ENCODE peak calls at places on chromosomes 12 and 14, in six cellular contexts. O, P, N, S, G and D are unnamed samples.

GRCh38 chr14:34012978-34013713 is 62.3 kb upstream of the EGLN3 start:
- DNase-seq in S (no peak), O (no peak), N (no peak), P (no peak), G (no peak), D (no peak)

GRCh38 chr12:84964048-84964447 is 51.4 kb upstream of the SLC6A15 start:
- DNase-seq in G (no peak), P (no peak), N (no peak), O (no peak), S (no peak), D (no peak)

GRCh38 chr14:74429221-74429691 is 3.2 kb upstream of the SYNDIG1L start:
- DNase-seq in P (no peak), N (no peak), O (no peak), G (no peak), S (no peak), D (no peak)

GRCh38 chr12:51895378-51896135 is 7.7 kb downstream of the ANKRD33 start:
- DNase-seq in O (no peak), G (no peak), N (no peak), P (no peak), S (no peak), D (no peak)

GRCh38 chr12:9781360-9781759 is 20.7 kb upstream of the CD69 start:
- DNase-seq in N (no peak), P (no peak), G (no peak), S (no peak), O (no peak), D (no peak)

GRCh38 chr14:64279719-64280668 is 14.2 kb downstream of the ESR2 start:
- DNase-seq in N (no peak), P (no peak), O (no peak), S (no peak), G (no peak), D (no peak)

GRCh38 chr12:63826002-63826585 is 18.4 kb upstream of the SRGAP1 start:
- DNase-seq in O (peak), N (peak), G (no peak), P (no peak), S (no peak), D (no peak)

GRCh38 chr12:8648598-8649205 is 13.9 kb downstream of the MFAP5 start:
- DNase-seq in S (no peak), O (no peak), N (peak), P (no peak), G (no peak), D (no peak)

GRCh38 chr14:77040309-77040994 is 11.9 kb upstream of the IRF2BPL start:
- DNase-seq in N (peak), P (peak), O (peak), S (peak), G (peak), D (peak)

GRCh38 chr12:57296291-57296690 is 45.3 kb upstream of the STAC3 start:
- DNase-seq in O (no peak), S (no peak), P (no peak), N (no peak), G (no peak), D (no peak)

GRCh38 chr12:179131-179884 is 34.6 kb downstream of the SLC6A12 start:
- DNase-seq in G (no peak), N (no peak), O (no peak), P (no peak), S (no peak), D (no peak)

GRCh38 chr12:82912406-82912805 is 225.7 kb downstream of the TMTC2 start:
- DNase-seq in O (no peak), S (no peak), N (no peak), P (no peak), G (no peak), D (no peak)

GRCh38 chr12:106585862-106586534 is 3.2 kb downstream of the RFX4 start:
- DNase-seq in S (no peak), N (no peak), G (no peak), O (no peak), P (no peak), D (no peak)

GRCh38 chr14:55125403-55125802 is 3.6 kb upstream of the LGALS3 start:
- DNase-seq in S (no peak), P (no peak), N (no peak), G (no peak), O (no peak), D (no peak)

GRCh38 chr12:6697584-6698351 is 2.8 kb downstream of the PIANP start:
- DNase-seq in O (peak), P (no peak), G (no peak), N (peak), S (no peak), D (no peak)

GRCh38 chr14:95274283-95274682 is 45.4 kb downstream of the CLMN start:
- DNase-seq in P (no peak), N (no peak), G (no peak), O (no peak), S (no peak), D (no peak)

GRCh38 chr12:120562906-120563305 is 18.3 kb downstream of the POP5 start:
- DNase-seq in G (no peak), N (no peak), O (no peak), S (no peak), P (no peak), D (no peak)

GRCh38 chr12:68641138-68641537 is 30.4 kb downstream of the RAP1B start:
- DNase-seq in P (no peak), S (peak), G (no peak), N (peak), O (no peak), D (no peak)

GRCh38 chr12:95303476-95303875 is 85.9 kb downstream of the VEZT start:
- DNase-seq in O (no peak), S (no peak), N (no peak), P (no peak), G (no peak), D (no peak)

GRCh38 chr12:131720921-131721320 is 10.0 kb downstream of the SFSWAP start:
- DNase-seq in O (no peak), G (no peak), P (no peak), N (no peak), S (no peak), D (no peak)

GRCh38 chr12:55019784-55020183 is at the start of gene NEUROD4:
- DNase-seq in P (peak), O (no peak), S (peak), N (no peak), G (no peak), D (no peak)

GRCh38 chr14:58390830-58391229 is 4.9 kb upstream of the TOMM20L start:
- DNase-seq in O (no peak), S (no peak), P (no peak), N (no peak), G (no peak), D (no peak)

GRCh38 chr12:7012024-7012607 is 6.2 kb downstream of the LPCAT3 start:
- DNase-seq in G (no peak), S (no peak), P (no peak), N (no peak), O (no peak), D (no peak)

GRCh38 chr12:14618990-14619389 is 51.3 kb upstream of the PLBD1 start:
- DNase-seq in O (peak), N (peak), S (no peak), G (no peak), P (no peak), D (no peak)

GRCh38 chr12:118714051-118714460 is 267.3 kb upstream of the SRRM4 start:
- DNase-seq in O (peak), P (no peak), N (peak), S (no peak), G (no peak), D (no peak)

GRCh38 chr14:76472199-76472723 is 96.3 kb downstream of the ESRRB start:
- DNase-seq in S (no peak), O (no peak), N (no peak), G (no peak), P (no peak), D (no peak)

GRCh38 chr12:53051881-53052412 is 2.1 kb downstream of the TNS2 start:
- DNase-seq in O (no peak), G (no peak), N (no peak), S (no peak), P (no peak), D (no peak)

GRCh38 chr12:68352067-68352466 is 19.9 kb upstream of the MDM1 start:
- DNase-seq in O (no peak), N (no peak), S (no peak), P (no peak), G (no peak), D (no peak)

GRCh38 chr14:59425322-59425945 is 39.7 kb downstream of the GPR135 start:
- DNase-seq in O (no peak), P (no peak), N (no peak), S (no peak), G (no peak), D (no peak)

GRCh38 chr14:36513451-36514277 is 6.4 kb downstream of the NKX2-1 start:
- DNase-seq in O (no peak), N (no peak), P (no peak), G (no peak), S (no peak), D (no peak)

GRCh38 chr12:78698747-78699146 is 165.8 kb upstream of the SYT1 start:
- DNase-seq in O (peak), S (no peak), N (no peak), P (no peak), G (no peak), D (no peak)

DNA sequence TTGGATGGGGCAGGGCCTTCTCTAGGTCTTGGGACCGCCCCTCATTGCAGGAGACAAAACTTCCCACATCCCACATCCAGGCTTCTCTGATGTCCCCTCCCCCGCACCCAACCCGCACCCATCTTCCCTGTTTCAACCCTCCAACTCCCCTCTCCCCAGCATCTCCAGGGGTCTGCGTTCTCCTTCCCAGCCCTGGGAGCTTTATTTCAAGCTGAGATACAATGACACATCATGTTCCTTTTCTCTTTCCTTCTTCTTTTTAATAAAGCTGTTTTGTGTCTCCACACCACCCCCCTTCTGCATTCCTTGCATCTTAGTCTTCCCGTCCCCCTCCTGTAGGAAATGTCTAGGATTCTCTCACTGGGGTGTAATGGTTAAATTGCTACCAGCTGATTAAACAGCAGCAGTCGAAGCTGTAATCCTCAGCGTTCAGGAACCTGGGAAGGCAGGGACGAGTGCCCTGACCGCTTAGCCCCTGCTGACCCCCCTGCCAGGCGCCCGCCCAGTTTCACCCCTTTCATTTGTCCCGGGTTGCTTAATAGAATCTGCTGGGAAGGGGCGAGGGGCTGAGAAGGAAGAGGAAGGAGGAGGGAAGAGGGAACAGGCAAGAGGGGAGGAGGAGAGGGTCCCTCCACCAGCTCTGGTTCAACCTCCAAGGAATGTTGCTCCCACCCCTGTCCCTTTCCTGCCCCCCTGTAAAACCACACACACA is 104.4 kb upstream of the MED13L start:
- DNase-seq in S (no peak), N (no peak), O (peak), P (no peak), G (no peak), D (no peak)
- H3K27ac ChIP-seq in S (no peak), N (no peak), O (peak), P (no peak), G (no peak), D (no peak)

GRCh38 chr12:109723311-109723791 is 9.7 kb downstream of the FAM222A start:
- DNase-seq in N (no peak), G (no peak), P (peak), O (no peak), S (no peak), D (no peak)
- H3K27ac ChIP-seq in N (no peak), G (no peak), P (no peak), O (no peak), S (no peak), D (no peak)

DNA sequence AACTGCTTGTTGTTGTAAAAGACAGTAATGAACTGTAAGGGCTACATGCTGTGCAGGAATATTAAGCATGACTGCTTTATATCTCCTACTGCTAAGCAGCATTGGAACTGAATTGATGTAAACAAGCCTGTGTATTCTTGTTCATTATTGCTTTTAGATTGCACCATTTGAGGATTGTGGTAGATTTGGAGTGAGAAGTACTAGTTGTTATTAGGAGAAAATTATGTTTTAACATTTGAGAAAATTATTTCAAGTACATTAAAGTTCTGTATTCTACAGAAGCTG is 212.7 kb downstream of the ERC1 start:
- DNase-seq in P (no peak), O (no peak), G (no peak), N (peak), S (no peak), D (no peak)
- H3K27ac ChIP-seq in P (peak), O (no peak), G (peak), N (peak), S (peak), D (no peak)

GRCh38 chr12:1474059-1474537 is 120.3 kb downstream of the FBXL14 start:
- DNase-seq in N (no peak), G (no peak), O (peak), P (no peak), S (no peak), D (no peak)
- H3K27ac ChIP-seq in N (no peak), G (no peak), O (peak), P (no peak), S (no peak), D (no peak)

DNA sequence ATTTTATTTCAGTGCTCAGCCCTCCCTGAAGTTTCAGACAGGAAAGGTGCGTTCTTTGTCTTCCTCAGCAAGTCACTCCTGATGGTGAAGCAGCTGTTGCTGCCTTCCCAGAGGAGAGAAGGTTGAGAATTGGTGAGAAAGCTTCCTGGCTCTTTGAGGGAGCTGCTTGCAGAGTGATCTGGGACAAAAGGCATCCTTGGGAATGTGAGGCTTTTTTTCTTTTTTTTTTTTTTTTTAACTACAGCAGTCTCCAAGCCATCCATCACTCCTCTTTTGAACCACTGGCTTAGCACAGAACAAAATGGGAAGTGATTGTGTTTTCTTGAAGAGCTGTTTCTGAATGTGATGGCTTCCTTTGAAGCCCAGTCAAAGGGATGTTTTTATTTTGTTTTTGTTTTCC is 120.3 kb upstream of the LRIG3 start:
- DNase-seq in S (no peak), G (no peak), O (no peak), P (no peak), N (no peak), D (no peak)
- H3K27ac ChIP-seq in S (no peak), G (no peak), O (peak), P (no peak), N (no peak), D (no peak)

DNA sequence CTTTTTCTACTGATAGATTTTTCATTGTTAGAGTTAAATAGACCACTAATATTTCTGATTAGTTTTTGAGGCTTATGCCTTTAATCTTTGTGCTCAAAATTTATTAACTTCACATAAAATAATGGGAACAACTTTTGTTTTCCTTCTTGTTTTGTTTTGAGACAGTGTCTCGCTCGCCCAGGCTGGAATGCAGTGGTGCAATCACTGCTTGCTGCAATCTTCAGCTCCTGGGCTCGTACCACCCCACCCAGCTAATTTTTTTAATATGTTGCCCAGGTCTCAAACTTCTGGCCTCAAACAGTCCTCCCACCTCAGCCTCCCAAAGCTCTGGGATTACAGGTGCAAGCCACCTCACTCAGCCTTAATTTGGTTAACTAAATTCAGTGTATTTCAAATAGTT is 16.8 kb downstream of the SCFD1 start:
- DNase-seq in P (no peak), O (no peak), S (no peak), N (no peak), G (no peak), D (no peak)
- H3K27ac ChIP-seq in P (no peak), O (no peak), S (no peak), N (no peak), G (no peak), D (no peak)

DNA sequence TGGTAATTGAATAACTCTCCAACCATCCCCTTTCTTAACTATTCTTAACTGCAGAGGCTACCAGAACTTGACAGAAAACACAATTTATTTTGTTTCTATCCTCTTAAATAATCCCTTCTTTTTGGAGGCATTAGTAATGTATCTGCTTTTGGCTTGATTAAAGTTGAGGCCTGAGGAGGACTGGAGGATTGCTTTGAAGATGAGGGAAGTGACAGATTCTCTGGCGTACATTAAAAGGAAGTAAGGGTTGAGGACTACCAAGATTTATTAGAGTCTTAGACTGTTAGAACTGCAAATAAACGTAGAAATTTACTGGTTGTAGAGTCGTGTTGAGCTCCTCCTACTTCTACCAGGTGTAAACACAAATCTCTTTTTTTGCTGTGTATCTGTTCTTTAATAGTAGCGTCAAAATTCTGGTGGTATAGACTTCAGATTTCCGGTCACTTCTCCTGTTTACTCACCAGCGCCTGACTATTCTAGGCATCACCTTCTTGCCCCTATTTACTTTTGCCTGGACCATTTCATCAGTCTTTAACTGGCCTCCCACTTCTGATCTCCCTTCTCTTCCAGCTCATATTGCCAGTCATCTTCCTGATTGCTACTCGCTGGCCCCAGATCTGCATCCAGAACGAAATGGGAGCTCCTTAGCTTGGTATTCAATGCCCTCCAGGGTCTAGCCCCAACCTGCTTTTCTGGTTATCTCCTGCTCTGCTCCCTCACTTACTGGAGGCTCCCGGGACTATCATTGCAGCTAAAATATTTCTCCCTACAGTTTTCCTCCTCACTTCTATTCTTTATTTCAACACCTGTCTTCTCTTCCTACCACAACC is 8.5 kb upstream of the EID3 start:
- DNase-seq in S (no peak), N (no peak), O (no peak), P (no peak), G (no peak), D (no peak)
- H3K27ac ChIP-seq in S (no peak), N (no peak), O (peak), P (no peak), G (no peak), D (no peak)